ENCODE peak calls at places on chromosome 15, in five cellular contexts. E is NCI-H1105, K is psoas muscle, Y is T1000, P is left colon. O is an unnamed sample.

GRCh38 chr15:63176302-63176701 is 13.1 kb upstream of the RAB8B start:
- DNase-seq in Y (peak; percentile 5), P (no peak), K (no peak), E (no peak), O (no peak)

GRCh38 chr15:77696006-77696631 is 63.4 kb upstream of the LINGO1 start:
- DNase-seq in P (no peak), K (no peak), E (no peak), Y (no peak), O (no peak)

GRCh38 chr15:74168673-74169274 is 4.7 kb upstream of the ISLR start:
- DNase-seq in Y (no peak), K (peak; percentile 28), P (no peak), E (no peak), O (peak; percentile 53)

GRCh38 chr15:74378853-74379252 is 11.4 kb upstream of the CYP11A1 start:
- DNase-seq in Y (no peak), E (no peak), K (no peak), P (no peak), O (no peak)

GRCh38 chr15:83053151-83053550 is 13.9 kb downstream of the BTBD1 start:
- DNase-seq in E (no peak), P (no peak), Y (no peak), K (no peak), O (no peak)

GRCh38 chr15:92074646-92075045 is 221.1 kb downstream of the SLCO3A1 start:
- DNase-seq in Y (no peak), P (no peak), K (peak; percentile 66), E (no peak), O (peak; percentile 79)

GRCh38 chr15:73052679-73053397 is 575 bp downstream of the NEO1 start:
- DNase-seq in E (peak; percentile 70), P (peak; percentile 69), Y (peak; percentile 21), K (peak; percentile 38), O (peak; percentile 59)

GRCh38 chr15:101121511-101122090 is 130.2 kb downstream of the CHSY1 start:
- DNase-seq in Y (no peak), P (peak; percentile 59), E (no peak), K (peak; percentile 76), O (peak; percentile 90)

GRCh38 chr15:41564286-41564959 is 5.4 kb downstream of the TYRO3 start:
- DNase-seq in P (no peak), Y (no peak), E (no peak), K (no peak), O (no peak)

GRCh38 chr15:63724760-63725159 is 109.0 kb downstream of the HERC1 start:
- DNase-seq in P (no peak), E (no peak), Y (no peak), K (no peak), O (no peak)

GRCh38 chr15:101615986-101616848 is 36.0 kb downstream of the TM2D3 start:
- DNase-seq in K (peak; percentile 73), E (peak; percentile 14), P (peak; percentile 42), Y (peak; percentile 48), O (peak; percentile 77)

GRCh38 chr15:76107169-76107568 is 47.4 kb downstream of the TMEM266 start:
- DNase-seq in P (no peak), K (no peak), Y (no peak), E (no peak), O (no peak)

GRCh38 chr15:76197703-76198455 is 113.4 kb downstream of the ETFA start:
- DNase-seq in P (no peak), E (no peak), Y (no peak), K (no peak), O (peak; percentile 72)

GRCh38 chr15:94968133-94968532 is 736.8 kb downstream of the MCTP2 start:
- DNase-seq in K (no peak), P (no peak), Y (no peak), E (no peak), O (no peak)

GRCh38 chr15:31586841-31587240 is 260.2 kb downstream of the KLF13 start:
- DNase-seq in K (no peak), Y (no peak), P (no peak), E (no peak), O (no peak)

GRCh38 chr15:62976301-62976842 is 66.2 kb upstream of the TPM1 start:
- DNase-seq in Y (no peak), E (no peak), P (no peak), K (no peak), O (no peak)

GRCh38 chr15:59169337-59169736 is 37.3 kb upstream of the LDHAL6B start:
- DNase-seq in E (no peak), P (no peak), K (no peak), Y (no peak), O (no peak)

GRCh38 chr15:68999091-68999490 is 15.4 kb upstream of the NOX5 start:
- DNase-seq in K (no peak), P (no peak), E (no peak), Y (no peak), O (no peak)

GRCh38 chr15:67224889-67225288 is 29.6 kb downstream of the AAGAB start:
- DNase-seq in K (no peak), P (no peak), E (no peak), Y (no peak), O (no peak)

GRCh38 chr15:73034213-73034612 is 18.1 kb upstream of the NEO1 start:
- DNase-seq in P (no peak), E (no peak), Y (no peak), K (no peak), O (no peak)

GRCh38 chr15:100973351-100974034 is 54.3 kb downstream of the LRRK1 start:
- DNase-seq in P (no peak), K (no peak), E (no peak), Y (no peak), O (no peak)

GRCh38 chr15:54131410-54131809 is 153.2 kb downstream of the UNC13C start:
- DNase-seq in Y (no peak), P (no peak), K (no peak), E (no peak), O (no peak)

GRCh38 chr15:75727031-75727531 is 14.4 kb upstream of the CSPG4 start:
- DNase-seq in Y (no peak), E (no peak), K (no peak), P (no peak), O (peak; percentile 36)

GRCh38 chr15:29456964-29457363 is 187.3 kb upstream of the NSMCE3 start:
- DNase-seq in K (no peak), P (no peak), E (no peak), Y (no peak), O (no peak)

GRCh38 chr15:69392352-69392751 is 21.8 kb upstream of the KIF23 start:
- DNase-seq in P (no peak), Y (no peak), K (no peak), E (no peak), O (no peak)

GRCh38 chr15:29822685-29823459 is 604 bp upstream of the TJP1 start:
- DNase-seq in E (no peak), K (peak; percentile 70), P (peak; percentile 66), Y (peak; percentile 63), O (peak; percentile 82)

GRCh38 chr15:81155375-81156218 is 21.5 kb downstream of the CFAP161 start:
- DNase-seq in K (peak; percentile 36), E (no peak), Y (no peak), P (no peak), O (no peak)

GRCh38 chr15:25795061-25795460 is 68.1 kb downstream of the ATP10A start:
- DNase-seq in E (no peak), K (no peak), P (no peak), Y (no peak), O (no peak)

GRCh38 chr15:72042865-72043264 is 75.1 kb downstream of the MYO9A start:
- DNase-seq in P (no peak), E (no peak), K (no peak), Y (no peak), O (no peak)

GRCh38 chr15:58065445-58066041 is at the start of gene ALDH1A2:
- DNase-seq in E (no peak), P (no peak), Y (no peak), K (peak; percentile 10), O (peak; percentile 77)

GRCh38 chr15:76398301-76398700 is 61.7 kb downstream of the ISL2 start:
- DNase-seq in P (no peak), Y (no peak), K (no peak), E (peak; percentile 39), O (no peak)

GRCh38 chr15:52334491-52335160 is 39.0 kb upstream of the MYO5C start:
- DNase-seq in K (no peak), P (no peak), Y (no peak), E (no peak), O (no peak)

GRCh38 chr15:88303455-88303854 is 46.9 kb upstream of the NTRK3 start:
- DNase-seq in E (no peak), K (no peak), P (no peak), Y (no peak), O (no peak)

O was measured in aorta.